ENCODE peak calls at places on chromosomes 5 and 9, in ten cellular contexts. Z is AG08396; P is GM20000; R is HFF-Myc; X is T-cell; U is CD8-positive, alpha-beta T cell; Y is H9; V is hepatocyte; B is HS-5; M is HuH-7. E is an unnamed sample.
A peak's percentile ranks its signal among the peaks of the same experiment; 100 is the strongest.

GRCh38 chr5:140806834-140807775 is at the start of gene PCDHA4:
- DNase-seq in Z (peak; percentile 37), P (no peak), R (no peak), X (no peak), U (no peak), Y (peak; percentile 84), V (peak; percentile 88), B (no peak), M (peak; percentile 71), E (peak; percentile 51)

GRCh38 chr5:170565077-170565476 is 61.3 kb downstream of the KCNIP1 start:
- DNase-seq in Z (no peak), P (no peak), R (no peak), X (no peak), U (no peak), Y (no peak), V (no peak), B (no peak), M (no peak), E (no peak)

GRCh38 chr5:139419793-139420192 is 15.9 kb upstream of the SPATA24 start:
- DNase-seq in Z (no peak), P (no peak), R (no peak), X (no peak), U (no peak), Y (no peak), V (peak; percentile 43), B (no peak), M (no peak), E (no peak)

GRCh38 chr9:137607141-137607857 is 1.8 kb downstream of the ARRDC1 start:
- DNase-seq in Z (no peak), P (no peak), R (no peak), X (no peak), U (no peak), Y (no peak), V (peak; percentile 81), B (no peak), M (peak; percentile 25), E (no peak)

GRCh38 chr5:149325894-149326293 is 19.4 kb upstream of the GRPEL2 start:
- DNase-seq in Z (no peak), P (no peak), R (no peak), X (no peak), U (no peak), Y (no peak), V (no peak), B (no peak), M (no peak), E (no peak)

GRCh38 chr9:35826071-35826701 is 2.3 kb downstream of the FAM221B start:
- DNase-seq in Z (peak; percentile 60), P (peak; percentile 69), R (no peak), X (no peak), U (peak; percentile 27), Y (peak; percentile 46), V (peak; percentile 73), B (no peak), M (peak; percentile 58), E (no peak)

GRCh38 chr5:176610430-176610763 is 441 bp upstream of the GPRIN1 start:
- DNase-seq in Z (no peak), P (no peak), R (no peak), X (no peak), U (no peak), Y (no peak), V (no peak), B (no peak), M (peak; percentile 59), E (no peak)

GRCh38 chr5:143235423-143235822 is 168.1 kb downstream of the NR3C1 start:
- DNase-seq in Z (peak; percentile 54), P (no peak), R (no peak), X (no peak), U (no peak), Y (no peak), V (no peak), B (no peak), M (no peak), E (no peak)

GRCh38 chr5:157961176-157961575 is 102.2 kb upstream of the CLINT1 start:
- DNase-seq in Z (no peak), P (no peak), R (no peak), X (no peak), U (no peak), Y (no peak), V (no peak), B (no peak), M (no peak), E (no peak)

GRCh38 chr9:112443200-112443599 is 43.4 kb upstream of the KIAA1958 start:
- DNase-seq in Z (peak; percentile 7), P (peak; percentile 8), R (no peak), X (no peak), U (no peak), Y (no peak), V (no peak), B (no peak), M (peak; percentile 16), E (no peak)

GRCh38 chr5:78601622-78602314 is 46.8 kb downstream of the LHFPL2 start:
- DNase-seq in Z (no peak), P (no peak), R (no peak), X (no peak), U (no peak), Y (no peak), V (no peak), B (no peak), M (peak; percentile 53), E (no peak)

GRCh38 chr5:138824924-138825863 is 49.9 kb downstream of the LRRTM2 start:
- DNase-seq in Z (no peak), P (peak; percentile 49), R (no peak), X (no peak), U (no peak), Y (no peak), V (peak; percentile 17), B (no peak), M (peak; percentile 23), E (no peak)

GRCh38 chr5:151086905-151087360 is 6.1 kb upstream of the TNIP1 start:
- DNase-seq in Z (no peak), P (peak; percentile 77), R (no peak), X (peak; percentile 50), U (peak; percentile 65), Y (no peak), V (peak; percentile 49), B (no peak), M (no peak), E (no peak)

GRCh38 chr9:78860806-78861475 is 564.0 kb downstream of the PSAT1 start:
- DNase-seq in Z (no peak), P (no peak), R (peak; percentile 90), X (no peak), U (no peak), Y (no peak), V (no peak), B (peak; percentile 75), M (no peak), E (no peak)

GRCh38 chr9:130390986-130391385 is 53.8 kb upstream of the ASS1 start:
- DNase-seq in Z (no peak), P (no peak), R (no peak), X (no peak), U (no peak), Y (no peak), V (no peak), B (no peak), M (no peak), E (no peak)

GRCh38 chr5:142143878-142144277 is 35.3 kb downstream of the NDFIP1 start:
- DNase-seq in Z (peak; percentile 29), P (peak; percentile 36), R (no peak), X (no peak), U (no peak), Y (no peak), V (peak; percentile 38), B (no peak), M (peak; percentile 9), E (no peak)

GRCh38 chr9:73219985-73220626 is 68.4 kb downstream of the ANXA1 start:
- DNase-seq in Z (peak; percentile 23), P (peak; percentile 4), R (peak; percentile 5), X (no peak), U (no peak), Y (no peak), V (peak; percentile 13), B (peak; percentile 68), M (no peak), E (no peak)